ENCODE peak calls at places on chromosomes 11 and 22, in four cellular contexts. N is testis, K is NCI-H460, M is neuronal stem cell. V is an unnamed sample.
A peak's percentile ranks its signal among the peaks of the same experiment; 100 is the strongest.

GRCh38 chr11:86676533-86677154 is 4.2 kb upstream of the ME3 start:
- DNase-seq in N (no peak), K (no peak), M (peak; percentile 62), V (no peak)

GRCh38 chr11:59801160-59801706 is 9.3 kb downstream of the MRPL16 start:
- DNase-seq in N (no peak), K (no peak), M (no peak), V (no peak)

GRCh38 chr11:17898782-17899181 is 114.1 kb downstream of the SERGEF start:
- DNase-seq in N (no peak), K (no peak), M (no peak), V (no peak)

GRCh38 chr11:70139785-70140410 is 61.8 kb downstream of the ANO1 start:
- DNase-seq in N (no peak), K (no peak), M (no peak), V (no peak)

GRCh38 chr11:125304111-125304639 is 139.6 kb downstream of the PKNOX2 start:
- DNase-seq in N (no peak), K (no peak), M (no peak), V (no peak)

GRCh38 chr22:37459211-37459610 is 27.0 kb downstream of the MFNG start:
- DNase-seq in N (no peak), K (no peak), M (no peak), V (no peak)

GRCh38 chr11:2420502-2421225 is 20.1 kb downstream of the TSSC4 start:
- DNase-seq in N (peak; percentile 71), K (peak; percentile 61), M (peak; percentile 77), V (peak; percentile 58)

GRCh38 chr11:94424662-94425061 is 23.4 kb upstream of the GPR83 start:
- DNase-seq in N (no peak), K (no peak), M (no peak), V (no peak)

GRCh38 chr11:119361056-119361787 is 14.7 kb upstream of the MFRP start:
- DNase-seq in N (no peak), K (no peak), M (peak; percentile 62), V (peak; percentile 73)

GRCh38 chr11:60530454-60530853 is 15.3 kb downstream of the MS4A13 start:
- DNase-seq in N (no peak), K (no peak), M (no peak), V (no peak)

GRCh38 chr11:78203184-78203583 is 14.5 kb downstream of the USP35 start:
- DNase-seq in N (no peak), K (no peak), M (no peak), V (no peak)

GRCh38 chr11:105202844-105203548 is 63.4 kb upstream of the CARD18 start:
- DNase-seq in N (no peak), K (no peak), M (no peak), V (no peak)

GRCh38 chr22:41984006-41984405 is 14.6 kb upstream of the WBP2NL start:
- DNase-seq in N (no peak), K (no peak), M (no peak), V (no peak)

GRCh38 chr22:44722611-44723010 is 20.6 kb downstream of the PRR5 start:
- DNase-seq in N (no peak), K (no peak), M (no peak), V (no peak)

GRCh38 chr11:11876458-11876857 is 34.7 kb downstream of the USP47 start:
- DNase-seq in N (no peak), K (no peak), M (no peak), V (no peak)

GRCh38 chr11:13963949-13964770 is 1.6 kb downstream of the SPON1 start:
- DNase-seq in N (no peak), K (peak; percentile 17), M (no peak), V (no peak)

GRCh38 chr22:30195245-30196140 is 51.1 kb downstream of the LIF start:
- DNase-seq in N (no peak), K (peak; percentile 51), M (no peak), V (no peak)

GRCh38 chr11:38307455-38307854 is 1709.4 kb upstream of the RAG2 start:
- DNase-seq in N (no peak), K (no peak), M (no peak), V (no peak)

GRCh38 chr11:43760902-43761301 is 80.4 kb downstream of the HSD17B12 start:
- DNase-seq in N (no peak), K (no peak), M (no peak), V (no peak)

GRCh38 chr22:29798318-29798717 is 31.1 kb downstream of the UQCR10 start:
- DNase-seq in N (no peak), K (no peak), M (no peak), V (no peak)

GRCh38 chr22:46774456-46775363 is 12.3 kb downstream of the TBC1D22A start:
- DNase-seq in N (no peak), K (no peak), M (no peak), V (no peak)

V was measured in adrenal gland.